ENCODE peak calls at places on chromosomes 2 and 18, in six cellular contexts. M, Q, S, J, P and K are unnamed samples.

GRCh38 chr2:29165362-29166236 is 50.4 kb downstream of the CLIP4 start:
- DNase-seq in M (no peak), Q (no peak), S (no peak), J (no peak), P (peak; percentile 84), K (peak; percentile 67)

GRCh38 chr2:44886409-44886808 is 55.1 kb upstream of the SIX3 start:
- DNase-seq in M (no peak), Q (no peak), S (no peak), J (no peak), P (peak; percentile 4), K (peak; percentile 18)

GRCh38 chr2:74440378-74441110 is 1.2 kb downstream of the RTKN start:
- DNase-seq in M (peak; percentile 92), Q (peak; percentile 88), S (peak; percentile 77), J (peak; percentile 92), P (peak; percentile 93), K (peak; percentile 80)

GRCh38 chr2:28355521-28356094 is 37.0 kb upstream of the FOSL2 start:
- DNase-seq in M (peak; percentile 78), Q (no peak), S (peak; percentile 42), J (peak; percentile 79), P (no peak), K (no peak)

GRCh38 chr2:38074775-38075435 is 1.0 kb downstream of the CYP1B1 start:
- DNase-seq in M (peak; percentile 42), Q (no peak), S (no peak), J (peak; percentile 62), P (peak; percentile 64), K (peak; percentile 39)

GRCh38 chr2:106269591-106270291 is 75.6 kb upstream of the UXS1 start:
- DNase-seq in M (peak; percentile 52), Q (peak; percentile 82), S (no peak), J (peak; percentile 54), P (peak; percentile 23), K (no peak)

GRCh38 chr2:20125164-20125563 is 73.7 kb upstream of the LAPTM4A start:
- DNase-seq in M (no peak), Q (no peak), S (no peak), J (no peak), P (no peak), K (no peak)

GRCh38 chr2:5981241-5982055 is 289.3 kb downstream of the SOX11 start:
- DNase-seq in M (no peak), Q (no peak), S (no peak), J (no peak), P (peak; percentile 13), K (no peak)

GRCh38 chr2:179428659-179429058 is 164.0 kb upstream of the SESTD1 start:
- DNase-seq in M (no peak), Q (no peak), S (no peak), J (no peak), P (peak; percentile 21), K (peak; percentile 0)

GRCh38 chr2:215698566-215698965 is 262.7 kb upstream of the FN1 start:
- DNase-seq in M (no peak), Q (no peak), S (no peak), J (no peak), P (peak; percentile 98), K (peak; percentile 100)

GRCh38 chr2:61862085-61862484 is 8.2 kb upstream of the FAM161A start:
- DNase-seq in M (no peak), Q (no peak), S (no peak), J (no peak), P (no peak), K (no peak)

GRCh38 chr2:108923019-108923700 is 65.9 kb downstream of the EDAR start:
- DNase-seq in M (no peak), Q (no peak), S (no peak), J (no peak), P (no peak), K (no peak)

GRCh38 chr18:49016648-49017539 is 66.1 kb upstream of the SMAD7 start:
- DNase-seq in M (no peak), Q (peak; percentile 68), S (no peak), J (peak; percentile 77), P (peak; percentile 84), K (peak; percentile 88)

GRCh38 chr2:9674931-9675330 is 44.1 kb upstream of the YWHAQ start:
- DNase-seq in M (no peak), Q (no peak), S (no peak), J (no peak), P (no peak), K (no peak)
- H3K4me3 ChIP-seq in M (no peak overlapping the region), Q (no peak overlapping the region), S (no peak overlapping the region), J (no peak overlapping the region), P (peak overlapping the region; percentile 65), K (no peak overlapping the region)

DNA sequence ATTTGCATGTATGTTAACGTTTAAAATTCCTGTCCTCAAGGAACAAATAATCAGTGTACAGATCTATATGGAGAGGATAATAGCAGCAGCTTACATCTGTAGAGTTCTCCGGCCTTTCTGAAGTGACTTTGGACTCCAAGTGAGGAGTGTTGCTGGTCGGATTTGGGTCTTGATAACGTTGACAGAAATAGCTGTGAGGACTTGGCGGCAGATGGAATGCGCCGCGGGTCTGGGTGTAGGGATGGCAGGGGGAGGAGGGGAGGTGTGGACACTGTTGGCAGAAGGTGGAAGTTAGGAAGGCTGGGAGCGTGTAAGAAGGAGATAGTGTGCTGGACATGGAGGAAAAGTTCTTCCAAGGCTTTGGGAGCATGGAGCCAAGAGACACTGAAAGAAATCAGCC is 170.9 kb upstream of the GATA6 start:
- DNase-seq in M (peak; percentile 61), Q (peak; percentile 78), S (no peak), J (no peak), P (no peak), K (no peak)
- H3K4me3 ChIP-seq in M (no peak overlapping the region), Q (no peak overlapping the region), S (no peak overlapping the region), J (no peak overlapping the region), P (no peak overlapping the region), K (no peak overlapping the region)

DNA sequence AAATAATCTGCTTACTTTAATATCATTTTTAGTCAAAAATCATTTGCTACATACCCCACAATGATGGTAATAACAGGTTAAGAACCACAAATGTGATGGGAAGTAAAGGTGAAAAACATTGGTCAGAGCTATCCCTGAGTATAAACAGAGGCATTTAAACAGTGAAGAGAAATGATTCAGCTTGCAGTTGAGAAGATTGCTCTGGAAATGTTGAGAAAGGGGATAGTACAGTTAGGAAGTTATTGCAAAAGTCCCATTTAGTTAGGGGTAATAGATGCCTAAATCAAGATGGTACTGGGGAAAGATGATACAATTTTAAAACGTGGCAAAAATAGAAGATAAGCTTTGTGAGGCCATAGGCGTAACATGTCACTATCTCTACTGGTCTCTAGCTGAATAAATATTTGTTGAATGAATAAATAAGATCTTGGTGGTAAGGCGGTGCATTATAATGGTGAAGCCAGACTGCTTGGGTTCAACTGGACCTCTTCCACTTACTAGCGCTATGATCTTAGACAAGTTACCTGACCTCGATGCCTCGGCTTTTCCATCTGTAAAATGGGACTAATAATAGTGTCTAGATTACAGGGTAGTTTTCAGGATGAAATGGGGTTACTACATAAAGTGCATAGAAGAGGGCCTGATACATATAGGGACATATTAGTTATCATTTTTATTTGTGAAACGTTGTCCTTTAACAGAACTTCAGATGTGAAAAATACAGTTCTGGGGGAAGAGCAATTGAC is 2.0 kb upstream of the BZW1 start:
- DNase-seq in M (no peak), Q (no peak), S (no peak), J (no peak), P (peak; percentile 25), K (no peak)
- H3K4me3 ChIP-seq in M (no peak overlapping the region), Q (no peak overlapping the region), S (no peak overlapping the region), J (no peak overlapping the region), P (peak overlapping the region; percentile 91), K (no peak overlapping the region)

GRCh38 chr2:104897515-104898184 is 43.7 kb downstream of the POU3F3 start:
- DNase-seq in M (no peak), Q (no peak), S (no peak), J (no peak), P (peak; percentile 55), K (peak; percentile 5)

GRCh38 chr2:104900608-104901007 is 46.7 kb downstream of the POU3F3 start:
- DNase-seq in M (no peak), Q (peak; percentile 51), S (no peak), J (no peak), P (no peak), K (no peak)

GRCh38 chr2:104904889-104905288 is 51.0 kb downstream of the POU3F3 start:
- DNase-seq in M (no peak), Q (peak; percentile 6), S (no peak), J (no peak), P (no peak), K (no peak)

GRCh38 chr2:104902317-104902716 is 48.4 kb downstream of the POU3F3 start:
- DNase-seq in M (no peak), Q (peak; percentile 82), S (no peak), J (no peak), P (no peak), K (no peak)

GRCh38 chr2:104901037-104901851 is 47.3 kb downstream of the POU3F3 start:
- DNase-seq in M (no peak), Q (peak; percentile 93), S (no peak), J (no peak), P (no peak), K (no peak)
- H3K4me3 ChIP-seq in M (no peak overlapping the region), Q (peak overlapping the region; percentile 16), S (no peak overlapping the region), J (no peak overlapping the region), P (no peak overlapping the region), K (no peak overlapping the region)

GRCh38 chr2:216829533-216829932 is 30.3 kb downstream of the TNP1 start:
- DNase-seq in M (peak; percentile 77), Q (peak; percentile 37), S (peak; percentile 57), J (peak; percentile 91), P (peak; percentile 74), K (peak; percentile 53)
- H3K4me3 ChIP-seq in M (no peak overlapping the region), Q (no peak overlapping the region), S (no peak overlapping the region), J (no peak overlapping the region), P (no peak overlapping the region), K (no peak overlapping the region)

GRCh38 chr2:102024410-102024809 is 32.6 kb downstream of the IL1R2 start:
- DNase-seq in M (no peak), Q (no peak), S (no peak), J (no peak), P (no peak), K (no peak)

GRCh38 chr2:102018823-102019445 is 27.2 kb downstream of the IL1R2 start:
- DNase-seq in M (no peak), Q (no peak), S (no peak), J (no peak), P (peak; percentile 82), K (no peak)

GRCh38 chr2:102020596-102021170 is 28.9 kb downstream of the IL1R2 start:
- DNase-seq in M (peak; percentile 89), Q (peak; percentile 64), S (peak; percentile 84), J (peak; percentile 91), P (peak; percentile 89), K (peak; percentile 85)

GRCh38 chr2:102022884-102023539 is 31.3 kb downstream of the IL1R2 start:
- DNase-seq in M (no peak), Q (no peak), S (no peak), J (no peak), P (no peak), K (no peak)

DNA sequence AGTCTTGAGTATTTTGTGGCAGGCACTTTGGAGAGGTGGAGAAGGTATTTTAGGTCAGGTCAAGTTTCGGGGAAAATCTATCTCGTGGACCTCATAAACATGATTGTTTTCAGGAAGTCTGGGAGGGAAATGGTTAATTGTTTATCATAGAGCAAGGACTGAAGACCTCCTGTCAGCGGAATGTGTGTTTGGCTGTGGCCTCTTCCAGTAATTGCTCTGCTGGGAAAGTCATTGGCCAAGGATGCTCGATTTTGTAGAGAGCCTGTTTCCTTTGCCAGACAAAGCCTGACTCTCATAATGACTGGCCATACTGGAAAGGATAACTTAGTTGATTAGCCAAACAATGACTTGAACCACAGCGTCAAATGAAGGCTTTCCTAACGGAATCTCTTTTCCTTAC is 30.0 kb downstream of the IL1R2 start:
- DNase-seq in M (no peak), Q (no peak), S (no peak), J (no peak), P (peak; percentile 71), K (peak; percentile 74)
- H3K4me3 ChIP-seq in M (no peak overlapping the region), Q (no peak overlapping the region), S (no peak overlapping the region), J (no peak overlapping the region), P (no peak overlapping the region), K (no peak overlapping the region)